ENCODE peak calls at places on chromosomes 6 and 20, in eight cellular contexts. U is stimulated activated naive CD4-positive, alpha-beta T cell treated with Interleukin-2 at 50 U/mL for 16 hours; R is NCI-H1105; E is LHCN-M2; W is T follicular helper cell; B is suprapubic skin; A is transverse colon; D is NCI-H1694 treated with DMSO at 0.1 percent for 48 hours. K is an unnamed sample.

GRCh38 chr20:9087531-9088217 is 18.8 kb downstream of the PLCB4 start:
- DNase-seq in E (no peak), R (peak; percentile 21), W (no peak), D (no peak), A (no peak), B (no peak), U (no peak), K (no peak)

GRCh38 chr6:155317186-155317585 is 2.9 kb upstream of the TFB1M start:
- DNase-seq in B (no peak), W (no peak), E (no peak), A (no peak), R (no peak), U (no peak), D (no peak), K (no peak)

GRCh38 chr6:63764318-63764916 is 128.8 kb downstream of the PHF3 start:
- DNase-seq in E (peak; percentile 38), A (no peak), D (peak; percentile 39), U (no peak), B (no peak), W (no peak), R (peak; percentile 29), K (peak; percentile 59)

GRCh38 chr6:120735641-120736040 is 598.6 kb downstream of the TBC1D32 start:
- DNase-seq in B (no peak), R (no peak), E (no peak), U (no peak), D (no peak), A (no peak), W (no peak), K (peak; percentile 85)

GRCh38 chr6:115910147-115910546 is 150.5 kb downstream of the FRK start:
- DNase-seq in U (no peak), R (no peak), B (no peak), W (no peak), E (no peak), D (no peak), A (no peak), K (no peak)

GRCh38 chr6:113461153-113461897 is 395.8 kb upstream of the MARCKS start:
- DNase-seq in D (no peak), U (no peak), B (no peak), R (no peak), W (no peak), A (no peak), E (no peak), K (no peak)

GRCh38 chr6:26118999-26119398 is 31.8 kb downstream of the HFE start:
- DNase-seq in E (no peak), D (no peak), R (no peak), B (no peak), U (no peak), W (no peak), A (no peak), K (peak; percentile 80)

GRCh38 chr6:123801067-123801466 is 2.6 kb upstream of the NKAIN2 start:
- DNase-seq in A (no peak), W (no peak), B (no peak), D (no peak), R (no peak), U (no peak), E (no peak), K (no peak)

GRCh38 chr6:31712296-31712695 is 2.9 kb upstream of the LY6G6D start:
- DNase-seq in U (no peak), A (peak; percentile 45), B (no peak), E (no peak), W (no peak), R (no peak), D (no peak), K (peak; percentile 52)

GRCh38 chr20:641516-641913 is 11.5 kb downstream of the SRXN1 start:
- DNase-seq in U (no peak), A (no peak), E (peak; percentile 12), R (no peak), W (no peak), D (no peak), B (no peak), K (no peak)

GRCh38 chr6:111269401-111269970 is 182.2 kb downstream of the SLC16A10 start:
- DNase-seq in A (no peak), U (no peak), E (no peak), B (no peak), R (no peak), W (no peak), D (no peak), K (peak; percentile 41)

GRCh38 chr6:15336905-15337583 is 91.2 kb downstream of the JARID2 start:
- DNase-seq in A (no peak), E (no peak), D (peak; percentile 73), R (no peak), U (no peak), B (no peak), W (no peak), K (no peak)

GRCh38 chr20:22974354-22974753 is 60.8 kb upstream of the SSTR4 start:
- DNase-seq in B (no peak), D (no peak), E (peak; percentile 37), A (peak; percentile 12), W (no peak), U (no peak), R (no peak), K (peak; percentile 55)

GRCh38 chr6:42618686-42619085 is 54.9 kb downstream of the UBR2 start:
- DNase-seq in E (peak; percentile 54), B (no peak), D (no peak), A (no peak), W (no peak), U (no peak), R (no peak), K (peak; percentile 88)

GRCh38 chr20:62405108-62405980 is 1.7 kb downstream of the CABLES2 start:
- DNase-seq in U (no peak), E (peak; percentile 58), B (no peak), D (no peak), W (no peak), A (no peak), R (no peak), K (peak; percentile 44)

GRCh38 chr20:3749689-3750639 is 17.5 kb downstream of the HSPA12B start:
- DNase-seq in D (peak; percentile 78), W (no peak), U (peak; percentile 5), E (peak; percentile 59), A (no peak), R (peak; percentile 76), B (no peak), K (peak; percentile 34)

GRCh38 chr20:57589728-57590484 is 29.0 kb downstream of the PCK1 start:
- DNase-seq in R (no peak), W (no peak), B (no peak), E (no peak), U (no peak), D (no peak), A (peak; percentile 63), K (no peak)

GRCh38 chr6:89035252-89036106 is 45.1 kb upstream of the PNRC1 start:
- DNase-seq in R (no peak), U (no peak), W (no peak), E (peak; percentile 99), D (no peak), A (peak; percentile 91), B (peak; percentile 89), K (peak; percentile 100)

GRCh38 chr20:41278936-41279335 is 38.6 kb downstream of the ZHX3 start:
- DNase-seq in U (no peak), R (no peak), E (no peak), D (no peak), A (no peak), W (no peak), B (no peak), K (no peak)

GRCh38 chr6:163943647-163944395 is 529.3 kb downstream of the QKI start:
- DNase-seq in A (no peak), D (no peak), B (no peak), E (no peak), W (no peak), U (no peak), R (no peak), K (peak; percentile 1)

GRCh38 chr20:44701116-44701865 is 13.9 kb upstream of the CCN5 start:
- DNase-seq in U (no peak), W (no peak), E (no peak), A (no peak), R (no peak), D (no peak), B (no peak), K (no peak)

GRCh38 chr6:90383212-90383611 is 86.6 kb upstream of the BACH2 start:
- DNase-seq in A (no peak), D (no peak), R (no peak), W (no peak), B (no peak), U (no peak), E (no peak), K (no peak)

GRCh38 chr20:61932711-61933480 is 132.8 kb downstream of the TAF4 start:
- DNase-seq in U (no peak), D (no peak), R (no peak), A (no peak), B (peak; percentile 73), W (no peak), E (no peak), K (no peak)

GRCh38 chr20:2210646-2211556 is 84.9 kb upstream of the TGM3 start:
- DNase-seq in B (no peak), R (no peak), D (no peak), W (no peak), E (peak; percentile 54), U (no peak), A (peak; percentile 51), K (peak; percentile 91)

GRCh38 chr20:64176548-64177419 is 12.5 kb downstream of the MYT1 start:
- DNase-seq in D (no peak), W (no peak), U (no peak), B (no peak), E (no peak), R (no peak), A (no peak), K (no peak)

GRCh38 chr6:70622426-70622825 is 45.3 kb upstream of the SMAP1 start:
- DNase-seq in A (no peak), B (no peak), R (no peak), W (no peak), U (no peak), E (peak; percentile 5), D (no peak), K (peak; percentile 6)

GRCh38 chr6:26207248-26207801 is 120.1 kb downstream of the HFE start:
- DNase-seq in A (no peak), U (no peak), W (no peak), D (no peak), R (no peak), B (no peak), E (no peak), K (no peak)

GRCh38 chr20:1844723-1845523 is 50.3 kb upstream of the SIRPA start:
- DNase-seq in W (no peak), B (no peak), A (peak; percentile 64), E (no peak), D (no peak), U (no peak), R (no peak), K (no peak)

GRCh38 chr6:23969344-23969743 is 156.7 kb upstream of the NRSN1 start:
- DNase-seq in B (no peak), E (no peak), D (no peak), W (no peak), R (no peak), A (no peak), U (no peak), K (no peak)

GRCh38 chr6:134880487-134881190 is 69.3 kb downstream of the ALDH8A1 start:
- DNase-seq in B (no peak), E (no peak), U (no peak), R (no peak), A (no peak), W (no peak), D (no peak), K (no peak)

GRCh38 chr6:47160702-47161101 is 118.6 kb upstream of the ADGRF1 start:
- DNase-seq in A (no peak), D (no peak), R (no peak), W (no peak), U (no peak), B (no peak), E (no peak), K (peak; percentile 41)

GRCh38 chr6:34894693-34895092 is 5.6 kb downstream of the ANKS1A start:
- DNase-seq in D (no peak), W (no peak), R (no peak), E (no peak), U (no peak), B (no peak), A (no peak), K (no peak)

GRCh38 chr6:3245216-3245615 is 13.5 kb upstream of the PSMG4 start:
- DNase-seq in A (no peak), B (no peak), R (no peak), D (no peak), W (no peak), E (no peak), U (no peak), K (no peak)

GRCh38 chr20:6277661-6278060 is 154.8 kb upstream of the FERMT1 start:
- DNase-seq in B (no peak), R (no peak), U (no peak), D (no peak), A (no peak), E (no peak), W (no peak), K (peak; percentile 13)

K was measured in epithelial cell of esophagus.